ENCODE peak calls at places on chromosomes 12 and 14, in seven cellular contexts. J is WERI-Rb-1, L is mesothelial cell of epicardium, S is tibial nerve, E is ascending aorta, P is Peyer's patch, C is astrocyte. I is an unnamed sample.

GRCh38 chr14:65168840-65169239 is 66.5 kb upstream of the MAX start:
- DNase-seq in J (no peak), L (no peak), S (no peak), E (no peak), P (no peak), C (no peak), I (no peak)

GRCh38 chr12:109721276-109721675 is 7.7 kb downstream of the FAM222A start:
- DNase-seq in J (no peak), L (no peak), S (no peak), E (no peak), P (no peak), C (no peak), I (no peak)

GRCh38 chr12:3122841-3123678 is 45.9 kb downstream of the TSPAN9 start:
- DNase-seq in J (no peak), L (no peak), S (peak), E (no peak), P (no peak), C (peak), I (no peak)

GRCh38 chr14:49972199-49972671 is 79.4 kb downstream of the ARF6 start:
- DNase-seq in J (peak), L (no peak), S (peak), E (no peak), P (no peak), C (peak), I (no peak)

GRCh38 chr14:41749425-41749824 is 142.7 kb downstream of the LRFN5 start:
- DNase-seq in J (no peak), L (no peak), S (no peak), E (no peak), P (no peak), C (peak), I (no peak)

GRCh38 chr12:96879301-96879700 is 27.8 kb upstream of the NEDD1 start:
- DNase-seq in J (no peak), L (no peak), S (no peak), E (no peak), P (no peak), C (peak), I (no peak)

GRCh38 chr12:79635676-79636075 is 55.1 kb downstream of the PAWR start:
- DNase-seq in J (no peak), L (no peak), S (no peak), E (no peak), P (no peak), C (no peak), I (no peak)

GRCh38 chr12:117580718-117581062 is 219.3 kb upstream of the NOS1 start:
- DNase-seq in J (peak), L (no peak), S (peak), E (no peak), P (no peak), C (no peak), I (no peak)

GRCh38 chr12:122571821-122572220 is 44.8 kb downstream of the KNTC1 start:
- DNase-seq in J (peak), L (no peak), S (no peak), E (no peak), P (no peak), C (no peak), I (no peak)

GRCh38 chr12:120457133-120457532 is 10.9 kb downstream of the GATC start:
- DNase-seq in J (no peak), L (no peak), S (no peak), E (no peak), P (no peak), C (no peak), I (no peak)

GRCh38 chr14:57988445-57988844 is 122.6 kb upstream of the SLC35F4 start:
- DNase-seq in J (no peak), L (no peak), S (no peak), E (no peak), P (no peak), C (no peak), I (no peak)

GRCh38 chr14:91719839-91720238 is 12.0 kb downstream of the CATSPERB start:
- DNase-seq in J (no peak), L (no peak), S (no peak), E (no peak), P (no peak), C (no peak), I (no peak)

GRCh38 chr14:91716999-91717398 is 14.9 kb downstream of the CATSPERB start:
- DNase-seq in J (no peak), L (no peak), S (no peak), E (no peak), P (no peak), C (no peak), I (no peak)

GRCh38 chr14:91714805-91715204 is 17.1 kb downstream of the CATSPERB start:
- DNase-seq in J (no peak), L (no peak), S (no peak), E (no peak), P (no peak), C (no peak), I (no peak)
- TF ChIP-seq CTCF in J (no peak), L (no peak), S (no peak), E (no peak), P (peak), C (no peak), I (no peak)

GRCh38 chr12:63997198-63997597 is 152.7 kb downstream of the SRGAP1 start:
- DNase-seq in J (no peak), L (no peak), S (no peak), E (no peak), P (no peak), C (no peak), I (no peak)

GRCh38 chr12:63995512-63995911 is 151.0 kb downstream of the SRGAP1 start:
- DNase-seq in J (no peak), L (no peak), S (no peak), E (no peak), P (no peak), C (no peak), I (no peak)

GRCh38 chr12:63991036-63991547 is 146.6 kb downstream of the SRGAP1 start:
- DNase-seq in J (no peak), L (no peak), S (no peak), E (no peak), P (no peak), C (peak), I (no peak)

GRCh38 chr12:63989301-63989845 is 144.9 kb downstream of the SRGAP1 start:
- DNase-seq in J (no peak), L (no peak), S (no peak), E (no peak), P (no peak), C (peak), I (no peak)

GRCh38 chr12:63994704-63995103 is 150.2 kb downstream of the SRGAP1 start:
- DNase-seq in J (no peak), L (no peak), S (no peak), E (no peak), P (no peak), C (peak), I (no peak)
- TF ChIP-seq CTCF in J (no peak), L (no peak), S (no peak), E (no peak), P (no peak), C (no peak), I (no peak)

DNA sequence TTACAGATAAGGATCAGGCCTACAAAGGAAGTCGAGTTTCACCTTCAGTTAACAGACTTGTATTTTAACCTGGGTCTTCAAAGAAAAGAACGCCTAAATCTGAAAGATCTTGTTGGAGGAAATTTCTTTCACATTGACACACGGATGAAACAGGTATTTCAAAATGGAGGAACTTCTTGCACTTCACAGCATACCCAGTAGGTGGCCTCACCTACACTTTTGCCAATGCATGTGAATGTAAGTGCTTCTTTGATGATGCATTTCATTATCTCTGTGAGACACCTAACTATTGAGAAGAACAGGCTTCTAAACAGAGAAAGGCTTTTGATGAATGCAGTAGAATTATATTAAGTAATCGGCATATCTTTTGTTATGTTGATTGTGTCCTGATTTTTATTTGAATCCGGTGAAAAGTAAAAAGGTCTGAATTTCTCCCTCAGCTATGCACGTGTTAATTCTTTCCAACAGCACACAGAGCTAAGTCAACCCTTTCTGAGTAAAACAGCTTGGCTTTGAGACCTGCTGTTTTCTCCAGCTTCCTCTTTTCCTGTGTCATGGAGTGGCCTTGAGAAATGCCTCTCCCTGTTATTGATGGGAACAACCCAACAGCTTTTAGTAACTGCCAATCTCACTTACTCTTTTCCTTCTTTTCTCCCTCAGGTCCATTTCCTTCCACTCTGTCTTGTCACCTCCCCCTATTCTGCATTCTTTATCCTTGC is 399.0 kb downstream of the NAV3 start:
- DNase-seq in J (peak), L (no peak), S (no peak), E (no peak), P (no peak), C (peak), I (no peak)
- TF ChIP-seq CTCF in J (peak), L (peak), S (no peak), E (peak), P (peak), C (peak), I (no peak)

GRCh38 chr14:59314953-59315599 is 126.6 kb downstream of the DAAM1 start:
- DNase-seq in J (no peak), L (no peak), S (no peak), E (no peak), P (no peak), C (no peak), I (no peak)

GRCh38 chr14:59317346-59317745 is 128.9 kb downstream of the DAAM1 start:
- DNase-seq in J (no peak), L (no peak), S (no peak), E (no peak), P (no peak), C (no peak), I (no peak)

GRCh38 chr14:59320771-59321170 is 132.3 kb downstream of the DAAM1 start:
- DNase-seq in J (no peak), L (no peak), S (no peak), E (no peak), P (no peak), C (no peak), I (no peak)

GRCh38 chr14:59318908-59319307 is 130.4 kb downstream of the DAAM1 start:
- DNase-seq in J (no peak), L (no peak), S (no peak), E (no peak), P (no peak), C (no peak), I (no peak)

DNA sequence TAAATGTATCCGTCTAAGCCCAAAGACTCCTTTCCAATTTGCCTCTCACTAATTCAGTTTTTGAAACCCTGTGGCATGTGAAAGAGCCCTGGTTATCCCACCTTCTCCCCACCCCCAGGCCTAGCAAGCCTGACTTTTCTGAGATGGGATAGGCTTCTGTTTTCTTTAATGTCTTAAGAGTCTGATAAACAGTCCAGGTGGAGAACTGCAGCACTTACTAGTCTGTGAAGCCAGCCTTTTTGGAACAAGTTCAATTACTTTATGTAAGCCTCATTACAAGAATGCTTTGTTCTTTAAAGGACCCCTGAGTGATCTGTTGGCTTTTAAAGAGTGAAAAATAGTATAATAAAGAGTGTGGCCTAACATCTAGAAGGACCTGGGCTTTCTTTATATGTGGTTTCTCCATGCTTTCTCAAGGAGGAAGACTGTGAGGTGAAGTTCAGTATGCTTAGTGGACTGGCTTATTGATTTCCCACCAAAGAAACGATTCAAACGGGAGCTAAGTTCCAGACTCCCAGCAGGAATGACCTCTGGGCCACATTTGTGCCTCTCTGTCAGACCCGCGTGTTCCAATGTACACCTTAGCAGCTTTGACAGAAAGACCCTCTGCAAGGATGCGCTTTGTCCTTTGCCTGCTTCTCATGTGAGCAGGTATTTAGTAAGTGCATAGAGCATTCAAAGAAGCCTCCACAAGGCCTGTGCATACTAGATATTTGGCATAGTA is 129.5 kb downstream of the DAAM1 start:
- DNase-seq in J (no peak), L (no peak), S (no peak), E (no peak), P (no peak), C (no peak), I (no peak)
- TF ChIP-seq CTCF in J (no peak), L (no peak), S (no peak), E (no peak), P (no peak), C (no peak), I (no peak)

DNA sequence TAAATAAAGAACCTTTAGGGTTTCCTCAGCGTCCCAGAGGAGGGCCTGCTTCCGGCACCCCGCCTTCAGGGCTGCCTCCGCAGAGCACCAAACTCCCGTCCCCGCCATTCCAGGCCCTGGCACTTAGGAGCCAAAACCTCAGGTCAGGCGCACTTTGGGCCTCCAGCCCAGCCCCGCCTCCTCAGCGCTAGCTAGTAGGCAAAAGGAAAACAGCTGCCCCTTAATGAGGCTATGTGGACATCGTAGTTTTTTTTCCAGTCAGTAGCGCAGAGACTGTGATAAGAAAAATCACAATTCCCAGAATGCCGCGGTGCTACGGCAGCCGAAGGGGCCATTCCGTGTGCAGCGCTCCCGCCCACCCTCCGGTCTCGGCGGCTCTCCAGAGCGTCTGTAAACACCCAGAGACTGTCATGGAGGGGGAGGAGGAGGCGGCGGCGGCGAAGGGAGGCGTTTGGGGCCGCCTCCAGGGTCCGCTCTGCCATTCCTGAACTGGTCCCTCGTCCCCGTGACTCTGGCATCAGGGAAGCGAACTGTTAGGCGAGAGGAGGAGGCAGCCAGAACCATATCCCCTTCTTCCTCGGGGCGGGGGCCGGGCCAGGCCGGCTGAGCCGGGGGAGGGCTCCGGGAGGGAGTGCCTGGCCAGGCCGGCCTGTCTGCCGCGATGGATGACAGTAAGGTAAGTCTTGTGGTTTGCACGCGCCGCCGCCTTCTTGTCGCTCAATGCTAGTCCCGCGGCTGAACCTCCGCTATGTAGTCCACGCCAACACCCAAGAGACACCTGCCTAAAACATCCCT is at the start of gene CREBL2:
- DNase-seq in J (peak), L (peak), S (peak), E (peak), P (peak), C (peak), I (peak)
- TF ChIP-seq CTCF in J (no peak), L (no peak), S (peak), E (no peak), P (no peak), C (no peak), I (no peak)

DNA sequence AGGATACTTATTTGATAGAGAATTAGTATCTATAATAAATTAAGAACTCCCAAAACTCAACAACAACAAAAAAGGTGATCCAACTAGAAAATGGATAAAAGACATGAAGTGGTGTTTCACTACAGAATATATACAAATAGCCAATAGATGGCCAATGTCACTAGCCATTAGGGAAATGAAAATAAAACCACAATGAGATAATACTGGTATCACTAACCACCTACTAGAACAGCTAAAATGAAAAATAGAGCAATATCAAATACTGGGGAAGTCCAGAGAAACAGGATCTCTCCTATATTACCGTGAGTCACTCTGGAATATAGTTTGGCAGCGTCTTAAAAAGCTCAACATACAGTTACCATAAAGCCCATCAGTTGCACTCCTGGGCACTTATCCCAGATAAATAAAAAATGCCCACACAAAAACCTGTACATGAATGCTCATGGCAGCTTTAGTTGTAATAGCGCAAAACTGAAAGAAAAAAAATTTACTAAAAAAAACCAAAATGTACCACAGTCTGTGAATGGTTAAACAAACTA is 101.7 kb downstream of the TMTC1 start:
- DNase-seq in J (no peak), L (no peak), S (no peak), E (no peak), P (no peak), C (peak), I (no peak)
- TF ChIP-seq CTCF in J (no peak), L (no peak), S (no peak), E (no peak), P (no peak), C (no peak), I (no peak)

GRCh38 chr14:59427653-59428578 is 37.3 kb downstream of the GPR135 start:
- DNase-seq in J (no peak), L (no peak), S (no peak), E (no peak), P (no peak), C (peak), I (no peak)
- TF ChIP-seq CTCF in J (no peak), L (no peak), S (no peak), E (no peak), P (no peak), C (no peak), I (no peak)

GRCh38 chr14:102985665-102986064 is 63.2 kb downstream of the AMN start:
- DNase-seq in J (no peak), L (no peak), S (no peak), E (no peak), P (no peak), C (no peak), I (no peak)

GRCh38 chr14:102984336-102985102 is 62.1 kb downstream of the AMN start:
- DNase-seq in J (no peak), L (no peak), S (no peak), E (no peak), P (no peak), C (no peak), I (no peak)

GRCh38 chr14:102983496-102983895 is 61.0 kb downstream of the AMN start:
- DNase-seq in J (no peak), L (no peak), S (no peak), E (no peak), P (no peak), C (no peak), I (no peak)

GRCh38 chr14:102980409-102980810 is 57.9 kb downstream of the AMN start:
- DNase-seq in J (no peak), L (no peak), S (no peak), E (no peak), P (no peak), C (no peak), I (no peak)

GRCh38 chr14:102982852-102983470 is 60.5 kb downstream of the AMN start:
- DNase-seq in J (no peak), L (no peak), S (no peak), E (no peak), P (no peak), C (no peak), I (no peak)
- TF ChIP-seq CTCF in J (peak), L (no peak), S (no peak), E (no peak), P (no peak), C (no peak), I (no peak)

GRCh38 chr14:31021576-31021949 is 3.9 kb upstream of the AP4S1 start:
- DNase-seq in J (no peak), L (no peak), S (no peak), E (no peak), P (no peak), C (no peak), I (no peak)

GRCh38 chr14:31022386-31022785 is 3.1 kb upstream of the AP4S1 start:
- DNase-seq in J (no peak), L (no peak), S (no peak), E (no peak), P (no peak), C (no peak), I (no peak)

GRCh38 chr14:31024042-31024480 is 1.4 kb upstream of the AP4S1 start:
- DNase-seq in J (no peak), L (no peak), S (no peak), E (no peak), P (no peak), C (no peak), I (no peak)

GRCh38 chr14:31018057-31018645 is 7.3 kb upstream of the AP4S1 start:
- DNase-seq in J (no peak), L (no peak), S (no peak), E (no peak), P (no peak), C (no peak), I (no peak)

GRCh38 chr14:31020834-31021575 is 4.4 kb upstream of the AP4S1 start:
- DNase-seq in J (no peak), L (no peak), S (no peak), E (no peak), P (no peak), C (no peak), I (no peak)
- TF ChIP-seq CTCF in J (no peak), L (no peak), S (no peak), E (no peak), P (no peak), C (no peak), I (no peak)

GRCh38 chr14:103125098-103126070 is 2.1 kb downstream of the TNFAIP2 start:
- DNase-seq in J (no peak), L (no peak), S (no peak), E (no peak), P (no peak), C (no peak), I (no peak)
- TF ChIP-seq CTCF in J (no peak), L (no peak), S (no peak), E (no peak), P (no peak), C (no peak), I (no peak)

I was measured in omental fat pad.